ENCODE peak calls at places on chromosomes 7 and 10, in nine cellular contexts. D is NCI-H1092; L is fibroblast of the conjunctiva; F is AG04450; I is stimulated activated CD4-positive, alpha-beta T cell treated with anti-CD3 and anti-CD28 coated beads, TNF-alpha, amount 100 ng/mL, for 4 hours; C is activated CD4-positive, alpha-beta T cell treated with anti-CD3 and anti-CD28 coated beads for 24 hours; G is SHP77; O is nucleus accumbens; B is NCI-H1105 treated with DMSO at 0.1 percent for 48 hours. S is an unnamed sample.

GRCh38 chr10:68900427-68901105 is 549 bp upstream of the DDX50 start:
- DNase-seq in D (no peak), L (no peak), F (peak), I (no peak), C (no peak), G (peak), O (peak), B (peak), S (peak)

GRCh38 chr7:121510858-121511482 is 114.9 kb upstream of the FAM3C start:
- DNase-seq in D (no peak), L (no peak), F (no peak), I (no peak), C (no peak), G (no peak), O (no peak), B (peak), S (no peak)

GRCh38 chr10:84063440-84063839 is 75.9 kb upstream of the GHITM start:
- DNase-seq in D (no peak), L (no peak), F (no peak), I (no peak), C (no peak), G (no peak), O (no peak), B (no peak), S (no peak)

GRCh38 chr7:44189993-44190872 is 994 bp upstream of the GCK start:
- DNase-seq in D (no peak), L (no peak), F (no peak), I (no peak), C (no peak), G (no peak), O (no peak), B (no peak), S (no peak)

GRCh38 chr10:56633876-56634452 is 272.9 kb upstream of the ZWINT start:
- DNase-seq in D (no peak), L (no peak), F (no peak), I (no peak), C (no peak), G (no peak), O (no peak), B (peak), S (no peak)

GRCh38 chr10:88920198-88920597 is 32.4 kb downstream of the ACTA2 start:
- DNase-seq in D (no peak), L (no peak), F (no peak), I (no peak), C (no peak), G (no peak), O (no peak), B (no peak), S (no peak)

GRCh38 chr10:16996530-16996964 is 133.1 kb downstream of the CUBN start:
- DNase-seq in D (no peak), L (peak), F (no peak), I (no peak), C (no peak), G (no peak), O (no peak), B (no peak), S (no peak)

GRCh38 chr10:74227697-74228424 is 76.8 kb downstream of the ADK start:
- DNase-seq in D (no peak), L (no peak), F (no peak), I (no peak), C (no peak), G (no peak), O (no peak), B (no peak), S (peak)

GRCh38 chr10:60594476-60595051 is 183.7 kb upstream of the CDK1 start:
- DNase-seq in D (no peak), L (no peak), F (no peak), I (no peak), C (no peak), G (no peak), O (no peak), B (no peak), S (no peak)

GRCh38 chr7:22952306-22953011 is 61.5 kb downstream of the HYCC1 start:
- DNase-seq in D (no peak), L (no peak), F (no peak), I (no peak), C (no peak), G (no peak), O (no peak), B (no peak), S (no peak)

GRCh38 chr7:155856656-155857055 is 44.4 kb upstream of the SHH start:
- DNase-seq in D (no peak), L (no peak), F (no peak), I (no peak), C (no peak), G (no peak), O (no peak), B (no peak), S (no peak)

S was measured in osteoblast.